ENCODE peak calls at places on chromosome 2, in nine cellular contexts. One of them, this sample, is unnamed.

GRCh38 chr2:198545411-198545810 is 741.0 kb downstream of the PLCL1 start:
- DNase-seq in COR-L47: no peak
- DNase-seq in occipital lobe: no peak
- DNase-seq in HuH-7.5: no peak
- DNase-seq in AG09319: no peak
- DNase-seq in right cardiac atrium: no peak
- DNase-seq in GM12891: no peak
- DNase-seq in GDM1: no peak
- DNase-seq in SK-MEL-5: no peak
- DNase-seq in this sample: no peak

GRCh38 chr2:238061310-238062202 is 755 bp downstream of the SCLY start:
- DNase-seq in right cardiac atrium: peak
- DNase-seq in AG09319: no peak
- DNase-seq in occipital lobe: no peak
- DNase-seq in GM12891: peak
- DNase-seq in GDM1: no peak
- DNase-seq in SK-MEL-5: peak
- DNase-seq in COR-L47: no peak
- DNase-seq in HuH-7.5: peak
- DNase-seq in this sample: peak

GRCh38 chr2:199956062-199956380 is 639 bp downstream of the MAIP1 start:
- DNase-seq in occipital lobe: no peak
- DNase-seq in GDM1: no peak
- DNase-seq in SK-MEL-5: no peak
- DNase-seq in COR-L47: no peak
- DNase-seq in right cardiac atrium: no peak
- DNase-seq in HuH-7.5: no peak
- DNase-seq in AG09319: no peak
- DNase-seq in GM12891: peak
- DNase-seq in this sample: no peak

GRCh38 chr2:237072067-237072931 is 13.4 kb upstream of the COPS8 start:
- DNase-seq in right cardiac atrium: peak
- DNase-seq in AG09319: no peak
- DNase-seq in GM12891: no peak
- DNase-seq in GDM1: peak
- DNase-seq in HuH-7.5: peak
- DNase-seq in COR-L47: no peak
- DNase-seq in SK-MEL-5: peak
- DNase-seq in occipital lobe: peak
- DNase-seq in this sample: peak

GRCh38 chr2:3535467-3535793 is 16.1 kb upstream of the ADI1 start:
- DNase-seq in SK-MEL-5: no peak
- DNase-seq in AG09319: no peak
- DNase-seq in COR-L47: no peak
- DNase-seq in GM12891: peak
- DNase-seq in occipital lobe: no peak
- DNase-seq in HuH-7.5: no peak
- DNase-seq in right cardiac atrium: no peak
- DNase-seq in GDM1: no peak
- DNase-seq in this sample: no peak

GRCh38 chr2:241853651-241854341 is 4.9 kb downstream of the PDCD1 start:
- DNase-seq in GDM1: no peak
- DNase-seq in AG09319: no peak
- DNase-seq in SK-MEL-5: no peak
- DNase-seq in occipital lobe: no peak
- DNase-seq in COR-L47: no peak
- DNase-seq in right cardiac atrium: peak
- DNase-seq in HuH-7.5: peak
- DNase-seq in GM12891: peak
- DNase-seq in this sample: no peak

GRCh38 chr2:96899084-96899735 is 29.3 kb upstream of the SEMA4C start:
- DNase-seq in occipital lobe: no peak
- DNase-seq in COR-L47: no peak
- DNase-seq in SK-MEL-5: no peak
- DNase-seq in AG09319: no peak
- DNase-seq in GM12891: no peak
- DNase-seq in right cardiac atrium: peak
- DNase-seq in GDM1: no peak
- DNase-seq in HuH-7.5: no peak
- DNase-seq in this sample: no peak

GRCh38 chr2:33477473-33478468 is 1.3 kb downstream of the RASGRP3 start:
- DNase-seq in right cardiac atrium: peak
- DNase-seq in HuH-7.5: no peak
- DNase-seq in SK-MEL-5: no peak
- DNase-seq in AG09319: no peak
- DNase-seq in GM12891: no peak
- DNase-seq in occipital lobe: no peak
- DNase-seq in GDM1: peak
- DNase-seq in COR-L47: no peak
- DNase-seq in this sample: no peak

This sample was measured in HEK293T.